ENCODE peak calls at places on chromosomes 6 and 20, in eight cellular contexts. A, U, P, F, J, H, K and S are unnamed samples.

GRCh38 chr20:15699431-15700146 is 873.7 kb downstream of the KIF16B start:
- DNase-seq in P (no peak), H (no peak), K (no peak), A (no peak), F (no peak), J (no peak), U (no peak), S (no peak)

GRCh38 chr6:44226368-44227137 is 3.2 kb downstream of the SLC29A1 start:
- DNase-seq in F (no peak), A (no peak), H (no peak), J (no peak), U (no peak), P (no peak), K (no peak), S (no peak)

GRCh38 chr20:4160761-4161305 is 145.5 kb upstream of the RNF24 start:
- DNase-seq in J (no peak), A (peak), P (peak), F (no peak), K (peak), U (no peak), H (peak), S (no peak)

GRCh38 chr6:157536218-157536534 is 155.2 kb downstream of the ZDHHC14 start:
- DNase-seq in F (no peak), K (no peak), H (no peak), A (no peak), P (no peak), J (no peak), U (no peak), S (no peak)

GRCh38 chr20:11766961-11767360 is 150.7 kb upstream of the BTBD3 start:
- DNase-seq in U (no peak), F (no peak), K (no peak), J (no peak), P (peak), H (no peak), A (no peak), S (no peak)

GRCh38 chr6:122869437-122870024 is 80.5 kb downstream of the SMPDL3A start:
- DNase-seq in A (peak), H (no peak), J (peak), F (no peak), U (peak), P (peak), K (peak), S (no peak)

GRCh38 chr6:34232901-34233300 is 3.8 kb upstream of the HMGA1 start:
- DNase-seq in H (no peak), F (no peak), A (peak), U (no peak), K (no peak), P (no peak), J (no peak), S (no peak)

GRCh38 chr6:46606318-46606717 is 46.3 kb downstream of the CYP39A1 start:
- DNase-seq in A (no peak), U (no peak), P (no peak), K (no peak), H (no peak), F (no peak), J (no peak), S (no peak)

GRCh38 chr6:167056370-167056769 is 57.2 kb downstream of the CEP43 start:
- DNase-seq in K (peak), H (no peak), F (no peak), J (peak), U (no peak), P (peak), A (peak), S (no peak)

GRCh38 chr20:53737404-53738038 is 143.9 kb upstream of the ZNF217 start:
- DNase-seq in U (no peak), F (no peak), H (no peak), P (peak), A (no peak), K (no peak), J (peak), S (no peak)

GRCh38 chr6:155171747-155172191 is 92.0 kb upstream of the CLDN20 start:
- DNase-seq in A (peak), K (no peak), H (no peak), P (peak), U (no peak), F (no peak), J (peak), S (no peak)

GRCh38 chr6:15922510-15923307 is 206.2 kb upstream of the MYLIP start:
- DNase-seq in K (no peak), J (peak), F (no peak), U (no peak), P (peak), A (peak), H (no peak), S (no peak)

GRCh38 chr20:4076671-4077070 is 61.3 kb upstream of the RNF24 start:
- DNase-seq in J (peak), U (peak), H (no peak), F (no peak), A (peak), P (peak), K (no peak), S (no peak)

DNA sequence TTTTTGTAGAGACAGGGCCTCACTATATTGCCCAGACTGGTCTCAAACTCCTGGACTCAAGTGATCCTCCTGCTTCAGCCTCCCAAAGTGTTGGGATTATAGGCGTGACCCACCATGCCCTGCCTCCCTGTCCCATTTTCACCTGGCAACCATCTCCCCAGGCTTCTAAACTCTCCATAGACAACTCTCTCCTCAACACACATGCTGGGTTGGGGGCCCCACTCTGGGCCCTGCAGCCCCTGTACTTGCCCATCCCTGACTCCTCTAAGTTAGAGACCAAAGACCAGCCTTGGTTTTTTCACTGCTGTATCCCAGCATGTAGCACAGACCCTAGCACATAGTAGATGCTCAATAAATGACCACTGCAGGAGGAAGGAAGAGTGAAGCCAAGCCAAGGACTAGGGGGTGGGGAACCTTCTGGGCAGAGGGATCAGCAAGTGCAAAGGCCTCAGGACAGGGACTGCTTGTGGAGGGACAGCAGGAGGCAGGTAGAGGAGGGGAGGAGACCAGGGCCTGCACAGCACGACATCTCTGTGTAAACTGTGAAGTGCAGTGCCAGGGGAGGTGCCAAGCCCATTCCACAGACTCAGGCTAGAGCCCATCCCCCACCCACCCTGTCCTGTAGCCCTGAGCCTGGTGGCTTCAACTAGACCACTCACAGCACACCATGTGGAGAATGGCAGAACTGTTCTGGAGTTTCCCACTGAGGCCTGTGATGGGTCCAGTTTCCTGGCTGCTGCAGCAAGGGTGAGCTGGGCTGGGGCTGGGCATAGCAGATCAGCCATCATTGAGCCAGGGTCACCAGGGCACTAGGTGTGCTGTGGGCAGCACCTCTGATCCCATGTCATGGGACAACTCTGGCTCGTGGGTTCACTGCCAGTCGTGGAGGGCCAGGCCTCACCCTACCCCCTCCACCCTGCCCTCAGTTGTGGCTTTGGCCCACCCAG is 3.4 kb upstream of the SRC start:
- DNase-seq in H (no peak), J (no peak), A (no peak), P (no peak), K (no peak), U (no peak), F (no peak), S (no peak)
- TF ChIP-seq CTCF in H (no peak), J (peak), A (peak), P (no peak), K (no peak), U (peak), F (no peak), S (no peak)

GRCh38 chr6:170289971-170290305 is 940 bp downstream of the DLL1 start:
- DNase-seq in P (no peak), J (no peak), K (no peak), H (no peak), A (no peak), F (no peak), U (no peak), S (no peak)
- TF ChIP-seq CTCF in P (no peak), J (no peak), K (no peak), H (no peak), A (no peak), F (no peak), U (no peak), S (no peak)

GRCh38 chr6:87756858-87757257 is 54.8 kb upstream of the AKIRIN2 start:
- DNase-seq in A (peak), J (peak), F (no peak), K (no peak), U (no peak), P (peak), H (no peak), S (no peak)
- TF ChIP-seq CTCF in A (no peak), J (no peak), F (no peak), K (no peak), U (no peak), P (no peak), H (no peak), S (no peak)

DNA sequence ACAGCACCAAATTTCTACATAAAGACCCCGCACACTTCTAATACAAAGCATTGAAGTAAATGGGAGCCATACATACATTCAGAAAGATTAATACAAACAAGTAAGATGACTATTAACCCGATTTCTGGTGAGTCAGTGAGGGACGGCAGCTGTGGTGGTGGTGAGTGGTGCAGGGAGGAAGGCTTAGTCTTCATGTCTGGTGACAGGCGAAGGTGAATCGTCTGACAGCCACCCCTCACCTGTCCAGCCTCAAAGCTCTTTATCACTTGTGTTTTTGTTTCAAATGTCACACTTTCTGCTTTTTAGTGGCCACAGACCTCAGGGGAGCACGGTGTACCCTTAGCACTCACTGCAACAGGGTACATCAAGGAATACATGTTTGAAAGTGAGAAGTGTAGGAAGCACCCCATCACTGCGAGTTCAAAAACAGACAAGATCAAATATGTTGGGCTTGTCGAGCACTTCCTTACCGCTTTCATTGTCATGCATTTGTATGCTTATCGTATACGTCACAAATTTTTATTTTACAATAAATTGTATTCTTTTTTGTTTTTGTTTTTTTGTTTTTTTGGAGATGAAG is 63.5 kb downstream of the IRF4 start:
- DNase-seq in P (no peak), A (no peak), K (no peak), F (no peak), H (no peak), U (no peak), J (no peak), S (no peak)
- TF ChIP-seq CTCF in P (no peak), A (no peak), K (no peak), F (no peak), H (no peak), U (no peak), J (no peak), S (no peak)

GRCh38 chr20:42043921-42044320 is 425.7 kb upstream of the CHD6 start:
- DNase-seq in A (no peak), K (no peak), U (no peak), P (no peak), J (no peak), H (no peak), F (no peak), S (no peak)

GRCh38 chr20:42046686-42047085 is 428.5 kb upstream of the CHD6 start:
- DNase-seq in J (no peak), A (no peak), K (no peak), U (no peak), H (no peak), P (no peak), F (no peak), S (no peak)

DNA sequence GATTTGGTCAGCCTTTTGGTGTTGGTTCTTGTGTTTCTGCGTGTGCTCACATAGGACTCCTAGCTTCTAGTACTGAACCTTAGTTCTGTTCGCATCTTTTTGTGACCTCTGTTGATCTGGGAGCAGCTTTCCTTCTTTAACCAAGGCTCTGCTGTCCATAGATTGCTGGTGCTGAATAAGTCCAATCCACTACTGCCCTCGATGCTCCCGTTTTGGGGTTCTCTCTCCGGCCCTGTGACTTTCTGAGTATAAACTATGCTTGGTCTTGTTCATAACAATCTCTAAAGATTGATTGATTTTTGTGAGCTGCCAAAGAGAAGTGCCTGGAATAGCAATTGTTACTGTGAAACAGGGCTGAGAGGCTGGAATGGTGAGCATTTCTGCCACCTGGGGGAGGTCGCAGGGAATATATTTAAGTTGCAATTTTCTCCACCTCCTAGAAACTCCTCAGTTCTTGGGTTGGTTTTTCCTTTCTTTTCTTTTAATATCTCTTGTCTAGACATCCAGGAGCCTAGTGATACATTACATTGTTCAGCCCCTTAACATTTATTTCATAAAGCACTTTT is 422.9 kb upstream of the CHD6 start:
- DNase-seq in K (no peak), F (no peak), H (no peak), J (no peak), P (no peak), U (no peak), A (no peak), S (no peak)
- TF ChIP-seq CTCF in K (no peak), F (no peak), H (no peak), J (no peak), P (no peak), U (no peak), A (no peak), S (no peak)

GRCh38 chr6:30719356-30719755 is 796 bp upstream of the TUBB start:
- DNase-seq in A (no peak), H (no peak), F (no peak), P (peak), U (no peak), K (no peak), J (no peak), S (no peak)

GRCh38 chr6:30721198-30722024 is 1.3 kb downstream of the TUBB start:
- DNase-seq in K (no peak), J (peak), U (peak), P (peak), F (peak), A (peak), H (peak), S (peak)

GRCh38 chr6:30722280-30723112 is 2.3 kb downstream of the TUBB start:
- DNase-seq in A (peak), H (peak), J (peak), F (no peak), K (no peak), U (peak), P (peak), S (peak)

GRCh38 chr6:30720738-30721197 is 616 bp downstream of the TUBB start:
- DNase-seq in A (peak), K (no peak), U (no peak), H (peak), J (peak), P (no peak), F (peak), S (peak)

GRCh38 chr6:30719791-30720737 is at the start of gene TUBB:
- DNase-seq in F (peak), P (peak), K (peak), A (peak), J (peak), H (peak), U (peak), S (peak)
- TF ChIP-seq CTCF in F (peak), P (no peak), K (no peak), A (peak), J (no peak), H (no peak), U (no peak), S (no peak)